ENCODE peak calls at places on chromosomes 6 and 20, in six cellular contexts. H, J, P, K, N and U are unnamed samples.

GRCh38 chr20:16115891-16116577 is 457.2 kb downstream of the KIF16B start:
- DNase-seq in H (no peak), J (no peak), P (peak), K (no peak), N (no peak), U (no peak)

GRCh38 chr20:61938839-61939690 is 126.6 kb downstream of the TAF4 start:
- DNase-seq in H (no peak), J (no peak), P (no peak), K (peak), N (no peak), U (no peak)

GRCh38 chr6:6885521-6886088 is 222.2 kb upstream of the RREB1 start:
- DNase-seq in H (peak), J (no peak), P (peak), K (peak), N (no peak), U (no peak)

GRCh38 chr20:58698741-58699141 is 6.1 kb downstream of the NPEPL1 start:
- DNase-seq in H (no peak), J (no peak), P (no peak), K (no peak), N (no peak), U (no peak)

GRCh38 chr6:145148392-145149175 is 586.7 kb downstream of the EPM2A start:
- DNase-seq in H (no peak), J (peak), P (peak), K (no peak), N (no peak), U (no peak)

GRCh38 chr6:56450882-56451739 is 191.6 kb downstream of the DST start:
- DNase-seq in H (no peak), J (peak), P (peak), K (no peak), N (peak), U (no peak)

GRCh38 chr6:133646021-133646682 is 242.8 kb upstream of the TCF21 start:
- DNase-seq in H (no peak), J (peak), P (no peak), K (no peak), N (no peak), U (no peak)

GRCh38 chr6:49923826-49924225 is 40.1 kb downstream of the DEFB114 start:
- DNase-seq in H (no peak), J (no peak), P (no peak), K (no peak), N (no peak), U (no peak)

GRCh38 chr6:3748726-3749389 is 2.7 kb downstream of the PXDC1 start:
- DNase-seq in H (no peak), J (no peak), P (no peak), K (no peak), N (no peak), U (no peak)

GRCh38 chr6:14452567-14453527 is 335.3 kb downstream of the CD83 start:
- DNase-seq in H (no peak), J (no peak), P (no peak), K (no peak), N (no peak), U (no peak)

GRCh38 chr6:4698901-4699659 is 77.1 kb upstream of the CDYL start:
- DNase-seq in H (no peak), J (peak), P (no peak), K (no peak), N (no peak), U (no peak)

GRCh38 chr6:4895971-4896370 is 107.9 kb downstream of the RPP40 start:
- DNase-seq in H (no peak), J (no peak), P (no peak), K (no peak), N (no peak), U (no peak)

GRCh38 chr6:138161434-138162103 is at the start of gene ARFGEF3:
- DNase-seq in H (no peak), J (peak), P (peak), K (peak), N (peak), U (peak)

GRCh38 chr20:22285555-22285954 is 298.8 kb downstream of the FOXA2 start:
- DNase-seq in H (no peak), J (no peak), P (no peak), K (no peak), N (no peak), U (no peak)

GRCh38 chr6:36662827-36663256 is 15.7 kb upstream of the CDKN1A start:
- DNase-seq in H (no peak), J (no peak), P (no peak), K (no peak), N (peak), U (no peak)

GRCh38 chr6:143135797-143136561 is 75.3 kb downstream of the AIG1 start:
- DNase-seq in H (no peak), J (no peak), P (no peak), K (no peak), N (no peak), U (no peak)

GRCh38 chr6:14655990-14656640 is 538.5 kb downstream of the CD83 start:
- DNase-seq in H (no peak), J (peak), P (no peak), K (no peak), N (no peak), U (no peak)

GRCh38 chr6:90295854-90296345 is 743 bp downstream of the BACH2 start:
- DNase-seq in H (peak), J (peak), P (peak), K (peak), N (peak), U (peak)

DNA sequence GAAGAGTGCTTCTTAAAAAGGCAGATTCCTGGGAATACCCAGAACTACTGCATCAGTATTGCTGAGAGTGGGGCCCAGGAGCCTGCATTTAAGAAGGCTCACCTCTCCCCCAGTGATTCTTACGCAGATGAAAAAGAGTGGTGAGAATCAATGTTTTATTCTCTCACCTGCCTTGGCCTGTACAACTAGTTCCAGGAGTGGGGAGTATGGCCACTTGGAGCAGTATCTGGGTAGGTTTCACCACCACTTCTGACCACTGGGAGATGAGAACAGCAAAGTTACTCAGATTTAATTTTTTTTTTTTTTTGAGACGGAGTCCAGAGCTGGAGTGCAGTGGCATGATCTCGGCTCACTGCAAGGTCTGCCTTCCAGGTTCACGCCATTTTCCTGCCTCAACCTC is 16.9 kb downstream of the CAP2 start:
- DNase-seq in H (no peak), J (no peak), P (no peak), K (no peak), N (no peak), U (no peak)
- TF ChIP-seq CTCF in H (no peak), J (no peak), P (no peak), K (no peak), N (no peak), U (no peak)

GRCh38 chr6:9481292-9482029 is 933.4 kb downstream of the TFAP2A start:
- DNase-seq in H (no peak), J (no peak), P (no peak), K (no peak), N (no peak), U (no peak)
- TF ChIP-seq CTCF in H (no peak), J (no peak), P (no peak), K (no peak), N (no peak), U (no peak)

GRCh38 chr6:27494987-27495385 is 22.1 kb upstream of the ZNF184 start:
- DNase-seq in H (no peak), J (no peak), P (no peak), K (no peak), N (no peak), U (no peak)

GRCh38 chr6:27500177-27500576 is 27.3 kb upstream of the ZNF184 start:
- DNase-seq in H (no peak), J (no peak), P (no peak), K (no peak), N (no peak), U (no peak)

GRCh38 chr6:27494103-27494502 is 21.2 kb upstream of the ZNF184 start:
- DNase-seq in H (no peak), J (no peak), P (no peak), K (no peak), N (no peak), U (no peak)

GRCh38 chr6:27492776-27493175 is 19.9 kb upstream of the ZNF184 start:
- DNase-seq in H (no peak), J (no peak), P (no peak), K (no peak), N (no peak), U (no peak)

DNA sequence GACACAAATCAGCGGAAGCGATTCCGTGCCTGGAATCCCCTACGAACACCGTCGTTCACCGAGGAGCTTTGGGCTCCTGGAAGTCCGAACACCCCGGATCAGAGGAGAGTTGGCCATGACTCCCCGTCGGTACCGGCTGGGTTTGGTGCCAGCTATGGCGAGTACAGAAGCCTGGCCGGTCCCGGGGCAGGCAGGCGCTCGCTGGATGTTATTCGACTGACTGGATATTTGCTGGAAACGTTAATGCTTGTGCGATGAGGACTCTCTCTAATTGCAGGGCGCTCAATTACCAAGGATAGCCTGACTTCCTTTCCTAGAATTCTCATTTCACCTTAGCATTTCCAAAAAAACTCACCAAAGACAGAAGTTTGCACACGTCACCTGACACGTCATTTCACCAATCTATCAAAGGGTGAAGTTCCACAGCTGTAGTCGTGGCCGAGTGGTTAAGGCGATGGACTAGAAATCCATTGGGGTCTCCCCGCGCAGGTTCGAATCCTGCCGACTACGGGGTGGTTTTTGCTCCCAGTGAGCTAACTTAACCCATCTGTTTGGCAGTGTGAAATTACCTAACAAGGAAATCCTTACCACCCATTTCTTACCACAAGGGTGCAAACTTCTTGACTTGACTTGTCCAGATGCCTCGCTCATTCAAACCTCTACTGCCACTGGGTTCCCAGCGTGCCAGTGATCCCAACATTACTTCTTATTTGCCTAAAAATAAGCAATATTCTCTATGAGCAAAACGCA is 22.7 kb upstream of the ZNF184 start:
- DNase-seq in H (peak), J (peak), P (peak), K (peak), N (peak), U (no peak)
- TF ChIP-seq CTCF in H (no peak), J (peak), P (no peak), K (no peak), N (no peak), U (no peak)

GRCh38 chr6:97849390-97849789 is 566.4 kb upstream of the MMS22L start:
- DNase-seq in H (no peak), J (no peak), P (no peak), K (no peak), N (no peak), U (no peak)
- TF ChIP-seq CTCF in H (no peak), J (no peak), P (no peak), K (no peak), N (no peak), U (no peak)